ENCODE peak calls at places on chromosomes 11 and 22, in five cellular contexts. One of them, this sample, is unnamed.
A peak's percentile ranks its signal among the peaks of the same experiment; 100 is the strongest.

GRCh38 chr11:7894251-7894650 is 36.8 kb downstream of the OR10A6 start:
- DNase-seq in head of caudate nucleus: no peak
- DNase-seq in T-helper 1 cell: no peak
- DNase-seq in choroid plexus epithelial cell: no peak
- DNase-seq in left ventricle myocardium inferior: no peak
- DNase-seq in this sample: no peak

GRCh38 chr11:94128171-94128745 is 383 bp upstream of the PANX1 start:
- DNase-seq in head of caudate nucleus: peak; percentile 62
- DNase-seq in T-helper 1 cell: no peak
- DNase-seq in choroid plexus epithelial cell: peak; percentile 48
- DNase-seq in left ventricle myocardium inferior: no peak
- DNase-seq in this sample: no peak

GRCh38 chr11:70934999-70935768 is 317.2 kb downstream of the SHANK2 start:
- DNase-seq in head of caudate nucleus: no peak
- DNase-seq in T-helper 1 cell: no peak
- DNase-seq in choroid plexus epithelial cell: no peak
- DNase-seq in left ventricle myocardium inferior: no peak
- DNase-seq in this sample: no peak

GRCh38 chr11:102196351-102196750 is 86.1 kb downstream of the YAP1 start:
- DNase-seq in head of caudate nucleus: no peak
- DNase-seq in T-helper 1 cell: no peak
- DNase-seq in choroid plexus epithelial cell: no peak
- DNase-seq in left ventricle myocardium inferior: no peak
- DNase-seq in this sample: no peak

GRCh38 chr11:133983660-133984316 is 27.0 kb upstream of the IGSF9B start:
- DNase-seq in head of caudate nucleus: no peak
- DNase-seq in T-helper 1 cell: no peak
- DNase-seq in choroid plexus epithelial cell: no peak
- DNase-seq in left ventricle myocardium inferior: no peak
- DNase-seq in this sample: no peak

GRCh38 chr11:3134218-3134621 is 30.9 kb downstream of the OSBPL5 start:
- DNase-seq in head of caudate nucleus: no peak
- DNase-seq in T-helper 1 cell: no peak
- DNase-seq in choroid plexus epithelial cell: no peak
- DNase-seq in left ventricle myocardium inferior: peak; percentile 12
- DNase-seq in this sample: no peak

GRCh38 chr22:36201630-36202312 is at the start of gene APOL4:
- DNase-seq in head of caudate nucleus: peak; percentile 61
- DNase-seq in T-helper 1 cell: no peak
- DNase-seq in choroid plexus epithelial cell: no peak
- DNase-seq in left ventricle myocardium inferior: peak; percentile 89
- DNase-seq in this sample: no peak

GRCh38 chr22:38327805-38328204 is 10.6 kb upstream of the CSNK1E start:
- DNase-seq in head of caudate nucleus: no peak
- DNase-seq in T-helper 1 cell: no peak
- DNase-seq in choroid plexus epithelial cell: peak; percentile 21
- DNase-seq in left ventricle myocardium inferior: no peak
- DNase-seq in this sample: peak; percentile 87

GRCh38 chr11:97683733-97684132 is 1293.9 kb downstream of the JRKL start:
- DNase-seq in head of caudate nucleus: no peak
- DNase-seq in T-helper 1 cell: no peak
- DNase-seq in choroid plexus epithelial cell: peak; percentile 27
- DNase-seq in left ventricle myocardium inferior: no peak
- DNase-seq in this sample: no peak

This sample was measured in EL.